ENCODE peak calls at places on chromosome 5, in seven cellular contexts. B is A549; E is astrocyte of the spinal cord; M is stimulated activated CD4-positive, alpha-beta T cell treated with anti-CD3 and anti-CD28 coated beads, Interleukin-1b, Interleukin-23, amount 100 ng/mL, for 1 hour; F is iPS-NIHi11; X is naive thymus-derived CD8-positive, alpha-beta T cell; C is NCI-H446. V is an unnamed sample.

GRCh38 chr5:122941737-122942136 is 94.8 kb downstream of the PPIC start:
- DNase-seq in B (no peak), C (no peak), E (no peak), M (no peak), X (no peak), F (no peak), V (no peak)

GRCh38 chr5:179348833-179349232 is 3.6 kb upstream of the ADAMTS2 start:
- DNase-seq in C (no peak), B (no peak), E (no peak), X (no peak), M (no peak), F (no peak), V (no peak)

GRCh38 chr5:16856531-16856930 is 79.6 kb downstream of the MYO10 start:
- DNase-seq in C (no peak), X (no peak), F (no peak), M (no peak), B (peak), E (no peak), V (no peak)

GRCh38 chr5:96961053-96961452 is 25.2 kb downstream of the LNPEP start:
- DNase-seq in E (no peak), M (no peak), X (no peak), B (no peak), F (no peak), C (no peak), V (no peak)

GRCh38 chr5:133662578-133662977 is 50.2 kb upstream of the FSTL4 start:
- DNase-seq in E (no peak), M (no peak), C (no peak), B (no peak), F (no peak), X (no peak), V (no peak)

GRCh38 chr5:158709279-158709678 is 390.4 kb downstream of the EBF1 start:
- DNase-seq in F (peak), X (no peak), B (no peak), M (no peak), E (no peak), C (no peak), V (no peak)

GRCh38 chr5:108101105-108101504 is 280.8 kb downstream of the FBXL17 start:
- DNase-seq in M (no peak), E (peak), C (peak), F (no peak), B (no peak), X (no peak), V (no peak)

GRCh38 chr5:42994285-42995151 is 45.6 kb downstream of the ANXA2R start:
- DNase-seq in B (peak), X (peak), C (peak), F (peak), E (peak), M (peak), V (peak)

GRCh38 chr5:115503420-115503819 is 41.2 kb downstream of the FEM1C start:
- DNase-seq in F (no peak), X (no peak), B (no peak), M (no peak), E (no peak), C (no peak), V (no peak)

GRCh38 chr5:66720776-66721175 is 124.6 kb downstream of the MAST4 start:
- DNase-seq in C (no peak), X (no peak), M (no peak), B (no peak), F (no peak), E (no peak), V (no peak)

GRCh38 chr5:72355706-72356299 is 35.6 kb downstream of the PTCD2 start:
- DNase-seq in F (peak), C (peak), M (no peak), B (peak), X (no peak), E (peak), V (peak)

GRCh38 chr5:143061161-143061945 is 291.2 kb downstream of the ARHGAP26 start:
- DNase-seq in C (no peak), M (no peak), E (peak), F (no peak), B (no peak), X (no peak), V (no peak)

GRCh38 chr5:108379722-108380530 is 2.0 kb downstream of the FBXL17 start:
- DNase-seq in E (peak), C (peak), F (no peak), M (no peak), B (no peak), X (no peak), V (no peak)

GRCh38 chr5:15850536-15850935 is 329.1 kb downstream of the MARCHF11 start:
- DNase-seq in C (no peak), X (no peak), F (no peak), E (no peak), B (no peak), M (no peak), V (no peak)

GRCh38 chr5:45684118-45684517 is 12.1 kb downstream of the HCN1 start:
- DNase-seq in E (no peak), M (no peak), X (no peak), F (no peak), C (no peak), B (no peak), V (no peak)

GRCh38 chr5:53749611-53750010 is 189.2 kb downstream of the NDUFS4 start:
- DNase-seq in M (no peak), E (no peak), B (no peak), F (no peak), X (no peak), C (no peak), V (no peak)

GRCh38 chr5:147452137-147452838 is 57.6 kb downstream of the DPYSL3 start:
- DNase-seq in C (no peak), X (no peak), F (peak), M (no peak), E (peak), B (no peak), V (no peak)

GRCh38 chr5:129509363-129509762 is 49.3 kb downstream of the ADAMTS19 start:
- DNase-seq in F (no peak), M (no peak), C (no peak), E (no peak), B (no peak), X (no peak), V (no peak)

GRCh38 chr5:122137702-122138101 is 8.4 kb downstream of the ZNF474 start:
- DNase-seq in M (no peak), E (no peak), C (no peak), X (no peak), F (no peak), B (no peak), V (no peak)

GRCh38 chr5:178208540-178209227 is 4.4 kb downstream of the HNRNPAB start:
- DNase-seq in M (no peak), C (peak), F (no peak), X (no peak), E (no peak), B (no peak), V (peak)

GRCh38 chr5:156871212-156871611 is 21.1 kb downstream of the PPP1R2B start:
- DNase-seq in E (no peak), F (no peak), C (no peak), M (no peak), B (no peak), X (no peak), V (no peak)

GRCh38 chr5:178546675-178547033 is 43.5 kb downstream of the COL23A1 start:
- DNase-seq in X (no peak), E (no peak), B (no peak), C (no peak), F (no peak), M (no peak), V (no peak)

GRCh38 chr5:15798006-15798405 is 298.0 kb downstream of the FBXL7 start:
- DNase-seq in B (no peak), C (no peak), E (peak), M (no peak), F (no peak), X (no peak), V (no peak)

GRCh38 chr5:107607656-107608368 is 62.9 kb downstream of the EFNA5 start:
- DNase-seq in F (no peak), C (peak), X (no peak), B (peak), E (no peak), M (no peak), V (no peak)

GRCh38 chr5:133149333-133149732 is 97.5 kb downstream of the HSPA4 start:
- DNase-seq in X (no peak), E (no peak), F (no peak), M (no peak), B (no peak), C (no peak), V (no peak)

GRCh38 chr5:93954421-93955069 is 213.1 kb upstream of the POU5F2 start:
- DNase-seq in M (no peak), C (no peak), B (no peak), X (no peak), E (no peak), F (no peak), V (no peak)

GRCh38 chr5:72107874-72108199 is 562 bp downstream of the MAP1B start:
- DNase-seq in B (peak), C (no peak), X (no peak), E (peak), F (peak), M (no peak), V (no peak)

GRCh38 chr5:74954919-74955318 is 88.7 kb upstream of the FAM169A start:
- DNase-seq in B (no peak), F (no peak), X (no peak), C (no peak), M (no peak), E (peak), V (no peak)

GRCh38 chr5:40033411-40033810 is 608.6 kb upstream of the DAB2 start:
- DNase-seq in M (no peak), F (no peak), X (no peak), B (no peak), E (no peak), C (no peak), V (no peak)

GRCh38 chr5:93503598-93504067 is 77.4 kb downstream of the NR2F1-AS1 start:
- DNase-seq in M (no peak), E (peak), F (no peak), C (no peak), X (no peak), B (peak), V (no peak)

GRCh38 chr5:157143127-157143959 is 678 bp upstream of the MED7 start:
- DNase-seq in M (no peak), E (peak), F (peak), X (peak), B (peak), C (peak), V (peak)

GRCh38 chr5:144142030-144142825 is 28.2 kb downstream of the YIPF5 start:
- DNase-seq in C (peak), B (peak), M (no peak), X (no peak), E (peak), F (peak), V (no peak)

GRCh38 chr5:161378701-161379100 is 167.8 kb downstream of the GABRB2 start:
- DNase-seq in B (no peak), C (peak), X (no peak), M (no peak), F (no peak), E (no peak), V (no peak)

GRCh38 chr5:158133369-158133768 is 274.4 kb upstream of the CLINT1 start:
- DNase-seq in E (no peak), C (no peak), B (no peak), F (no peak), M (no peak), X (no peak), V (no peak)

GRCh38 chr5:61301820-61302563 is 30.1 kb upstream of the ZSWIM6 start:
- DNase-seq in C (peak), B (peak), E (peak), F (peak), M (no peak), X (no peak), V (peak)

GRCh38 chr5:180345186-180345585 is 8.0 kb downstream of the GFPT2 start:
- DNase-seq in C (no peak), E (no peak), M (no peak), X (no peak), B (no peak), F (no peak), V (no peak)

GRCh38 chr5:154756871-154757646 is 1.9 kb downstream of the LARP1 start:
- DNase-seq in X (peak), E (no peak), M (peak), B (peak), C (peak), F (peak), V (peak)

V was measured in tibial artery.